ENCODE peak calls at places on chromosome 16, in five cellular contexts. R, V, T, H and Y are unnamed samples.

GRCh38 chr16:86814256-86814655 is 235.9 kb downstream of the FOXL1 start:
- DNase-seq in T (no peak), H (no peak), R (no peak), V (no peak), Y (no peak)

GRCh38 chr16:71834291-71834690 is 11.5 kb upstream of the ATXN1L start:
- DNase-seq in V (no peak), T (no peak), R (no peak), H (no peak), Y (no peak)

GRCh38 chr16:72952404-72953301 is 95.3 kb downstream of the ZFHX3 start:
- DNase-seq in R (no peak), H (no peak), T (no peak), V (no peak), Y (no peak)

GRCh38 chr16:2912330-2913199 is 834 bp downstream of the FLYWCH1 start:
- DNase-seq in H (peak), T (peak), V (no peak), R (peak), Y (no peak)

GRCh38 chr16:2964416-2965223 is 545 bp downstream of the KREMEN2 start:
- DNase-seq in T (peak), V (no peak), H (peak), R (no peak), Y (peak)

GRCh38 chr16:89323120-89323960 is 105.8 kb downstream of the ZNF778 start:
- DNase-seq in V (no peak), H (no peak), R (no peak), T (no peak), Y (no peak)

GRCh38 chr16:3158014-3158497 is 23.2 kb downstream of the ZNF213 start:
- DNase-seq in H (peak), T (peak), V (no peak), R (no peak), Y (no peak)

GRCh38 chr16:9680021-9680655 is 502.1 kb downstream of the GRIN2A start:
- DNase-seq in V (no peak), H (no peak), T (peak), R (no peak), Y (no peak)

GRCh38 chr16:76970087-76970744 is 220.8 kb upstream of the MON1B start:
- DNase-seq in V (no peak), T (no peak), H (no peak), R (no peak), Y (no peak)

GRCh38 chr16:89315271-89315670 is 97.8 kb downstream of the ZNF778 start:
- DNase-seq in V (no peak), R (no peak), H (no peak), T (no peak), Y (peak)

GRCh38 chr16:8655184-8655717 is 19.2 kb upstream of the ABAT start:
- DNase-seq in R (no peak), T (peak), H (peak), V (no peak), Y (no peak)

GRCh38 chr16:83137326-83137770 is 510.6 kb downstream of the CDH13 start:
- DNase-seq in R (no peak), T (no peak), H (peak), V (no peak), Y (peak)

GRCh38 chr16:34050787-34051320 is 591.4 kb downstream of the TP53TG3F start:
- DNase-seq in T (no peak), R (no peak), H (no peak), V (no peak), Y (peak)

GRCh38 chr16:19926449-19927390 is 42.1 kb upstream of the GPRC5B start:
- DNase-seq in H (no peak), R (no peak), V (no peak), T (no peak), Y (no peak)

GRCh38 chr16:79537584-79537983 is 63.0 kb downstream of the MAF start:
- DNase-seq in T (no peak), H (no peak), R (no peak), V (no peak), Y (no peak)

GRCh38 chr16:610513-611381 is 20.0 kb upstream of the WFIKKN1 start:
- DNase-seq in R (no peak), T (peak), V (no peak), H (peak), Y (no peak)

GRCh38 chr16:5504028-5504758 is 406.6 kb upstream of the EEF2KMT start:
- DNase-seq in V (no peak), R (peak), H (no peak), T (no peak), Y (no peak)

GRCh38 chr16:87062569-87063442 is 254.4 kb downstream of the C16orf95 start:
- DNase-seq in V (no peak), R (peak), H (peak), T (peak), Y (peak)

GRCh38 chr16:65000654-65001053 is 121.2 kb downstream of the CDH11 start:
- DNase-seq in R (no peak), V (no peak), H (no peak), T (no peak), Y (no peak)

GRCh38 chr16:68349838-68350410 is 39.1 kb downstream of the PRMT7 start:
- DNase-seq in R (no peak), H (no peak), V (no peak), T (no peak), Y (no peak)

GRCh38 chr16:61214780-61215179 is 821.5 kb downstream of the CDH8 start:
- DNase-seq in V (no peak), T (no peak), H (no peak), R (no peak), Y (no peak)

GRCh38 chr16:11824362-11824761 is 27.0 kb downstream of the RSL1D1 start:
- DNase-seq in R (peak), V (no peak), H (no peak), T (no peak), Y (peak)

GRCh38 chr16:24146523-24146922 is 109.6 kb upstream of the CACNG3 start:
- DNase-seq in T (peak), R (peak), H (no peak), V (no peak), Y (no peak)

GRCh38 chr16:57976331-57976796 is 5.4 kb upstream of the CNGB1 start:
- DNase-seq in R (no peak), V (no peak), H (no peak), T (no peak), Y (peak)

GRCh38 chr16:69465083-69465721 is 40.8 kb downstream of the CYB5B start:
- DNase-seq in V (no peak), H (peak), T (peak), R (no peak), Y (no peak)

GRCh38 chr16:83586036-83586810 is 221.6 kb upstream of the HSBP1 start:
- DNase-seq in R (no peak), T (peak), V (no peak), H (no peak), Y (no peak)

GRCh38 chr16:52149003-52149402 is 397.9 kb downstream of the TOX3 start:
- DNase-seq in V (no peak), R (no peak), H (no peak), T (peak), Y (no peak)

GRCh38 chr16:87951550-87952538 is 610 bp downstream of the BANP start:
- DNase-seq in T (peak), V (no peak), R (no peak), H (peak), Y (peak)

GRCh38 chr16:72312862-72313261 is 140.9 kb upstream of the PMFBP1 start:
- DNase-seq in R (no peak), V (no peak), H (no peak), T (no peak), Y (no peak)

GRCh38 chr16:11105038-11105903 is 150.7 kb downstream of the SOCS1 start:
- DNase-seq in V (no peak), H (peak), T (no peak), R (no peak), Y (no peak)

GRCh38 chr16:85908444-85908843 is 9.5 kb downstream of the IRF8 start:
- DNase-seq in R (no peak), V (no peak), T (no peak), H (no peak), Y (no peak)

GRCh38 chr16:9499921-9500593 is 408.6 kb downstream of the HAPSTR1 start:
- DNase-seq in T (peak), H (no peak), R (no peak), V (no peak), Y (no peak)

GRCh38 chr16:1639282-1639681 is 27.1 kb downstream of the CRAMP1 start:
- DNase-seq in H (no peak), T (no peak), V (no peak), R (no peak), Y (no peak)

GRCh38 chr16:88821168-88821850 is 9.6 kb upstream of the APRT start:
- DNase-seq in R (no peak), H (no peak), T (no peak), V (no peak), Y (no peak)

GRCh38 chr16:8645141-8645521 is 23.6 kb downstream of the METTL22 start:
- DNase-seq in V (no peak), R (no peak), H (no peak), T (no peak), Y (no peak)

GRCh38 chr16:56193951-56194726 is 2.9 kb downstream of the GNAO1 start:
- DNase-seq in V (peak), R (peak), H (peak), T (peak), Y (peak)

GRCh38 chr16:55240933-55241332 is 83.1 kb upstream of the IRX6 start:
- DNase-seq in H (no peak), V (no peak), T (no peak), R (no peak), Y (no peak)

GRCh38 chr16:19884611-19885455 is at the start of gene GPRC5B:
- DNase-seq in T (peak), R (peak), H (peak), V (peak), Y (no peak)

GRCh38 chr16:5490499-5490898 is 392.9 kb upstream of the EEF2KMT start:
- DNase-seq in H (peak), R (peak), T (peak), V (no peak), Y (no peak)

GRCh38 chr16:35431829-35432663 is 1972.6 kb downstream of the TP53TG3F start:
- DNase-seq in V (no peak), H (no peak), R (no peak), T (no peak), Y (no peak)

GRCh38 chr16:22357635-22357971 is 16.8 kb downstream of the CDR2 start:
- DNase-seq in T (no peak), H (no peak), R (no peak), V (no peak), Y (no peak)
- H3K4me3 ChIP-seq in T (no peak), H (no peak), R (no peak), V (no peak), Y (no peak)

DNA sequence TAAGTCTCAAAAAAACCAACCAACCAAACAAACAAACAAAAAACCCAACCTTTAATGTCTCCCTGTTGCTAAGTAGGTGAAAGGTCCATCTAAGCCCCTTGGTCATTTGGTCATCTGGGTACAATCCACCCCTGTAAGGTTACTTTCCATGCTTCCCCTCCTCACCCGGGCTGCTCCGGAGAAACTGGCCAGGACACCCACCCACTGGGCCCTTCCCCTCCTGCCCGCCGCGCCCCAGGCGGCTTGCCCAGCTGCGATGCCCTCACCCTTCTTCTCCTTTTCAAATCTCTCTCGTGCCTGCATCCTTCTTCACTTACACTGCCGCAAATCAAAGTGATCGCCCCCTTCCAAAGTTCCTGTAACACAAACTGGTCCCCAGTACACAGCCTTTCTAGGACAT is 2.0 kb downstream of the NTAN1 start:
- DNase-seq in V (no peak), H (no peak), R (no peak), T (no peak), Y (no peak)
- H3K4me3 ChIP-seq in V (no peak), H (no peak), R (no peak), T (no peak), Y (no peak)

DNA sequence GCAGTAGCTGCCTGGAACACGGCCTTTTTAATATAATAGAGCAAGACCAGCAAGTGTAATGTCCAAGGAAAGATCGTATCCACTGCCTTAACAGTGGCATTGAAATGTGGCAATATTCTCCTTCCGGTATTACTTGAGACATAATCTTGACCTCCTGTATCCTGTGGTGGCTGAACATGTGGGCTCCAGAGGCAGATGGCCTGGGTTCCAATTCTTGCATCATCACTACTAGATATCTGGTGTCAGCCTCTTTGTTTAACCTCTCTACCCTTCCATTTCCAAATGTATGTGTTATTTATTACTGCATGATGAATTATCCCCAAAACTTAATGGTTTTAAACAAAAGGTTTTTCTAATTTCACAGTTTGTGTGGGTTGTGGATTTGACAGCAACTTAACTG is 3.5 kb upstream of the CDYL2 start:
- DNase-seq in H (no peak), T (no peak), V (no peak), R (no peak), Y (no peak)
- H3K4me3 ChIP-seq in H (no peak), T (no peak), V (no peak), R (no peak), Y (no peak)

GRCh38 chr16:75380870-75381269 is 52.4 kb downstream of the CFDP1 start:
- DNase-seq in H (no peak), T (no peak), V (no peak), R (no peak), Y (no peak)
- H3K4me3 ChIP-seq in H (no peak), T (no peak), V (no peak), R (no peak), Y (no peak)

GRCh38 chr16:48534601-48535340 is 75.2 kb downstream of the N4BP1 start:
- DNase-seq in V (no peak), R (no peak), H (no peak), T (no peak), Y (peak)

GRCh38 chr16:48533931-48534330 is 76.0 kb downstream of the N4BP1 start:
- DNase-seq in T (no peak), V (no peak), H (no peak), R (no peak), Y (peak)

GRCh38 chr16:48526958-48527331 is 83.0 kb downstream of the N4BP1 start:
- DNase-seq in R (no peak), V (no peak), H (no peak), T (no peak), Y (no peak)

GRCh38 chr16:48535369-48535787 is 74.6 kb downstream of the N4BP1 start:
- DNase-seq in R (no peak), H (no peak), T (no peak), V (no peak), Y (peak)

DNA sequence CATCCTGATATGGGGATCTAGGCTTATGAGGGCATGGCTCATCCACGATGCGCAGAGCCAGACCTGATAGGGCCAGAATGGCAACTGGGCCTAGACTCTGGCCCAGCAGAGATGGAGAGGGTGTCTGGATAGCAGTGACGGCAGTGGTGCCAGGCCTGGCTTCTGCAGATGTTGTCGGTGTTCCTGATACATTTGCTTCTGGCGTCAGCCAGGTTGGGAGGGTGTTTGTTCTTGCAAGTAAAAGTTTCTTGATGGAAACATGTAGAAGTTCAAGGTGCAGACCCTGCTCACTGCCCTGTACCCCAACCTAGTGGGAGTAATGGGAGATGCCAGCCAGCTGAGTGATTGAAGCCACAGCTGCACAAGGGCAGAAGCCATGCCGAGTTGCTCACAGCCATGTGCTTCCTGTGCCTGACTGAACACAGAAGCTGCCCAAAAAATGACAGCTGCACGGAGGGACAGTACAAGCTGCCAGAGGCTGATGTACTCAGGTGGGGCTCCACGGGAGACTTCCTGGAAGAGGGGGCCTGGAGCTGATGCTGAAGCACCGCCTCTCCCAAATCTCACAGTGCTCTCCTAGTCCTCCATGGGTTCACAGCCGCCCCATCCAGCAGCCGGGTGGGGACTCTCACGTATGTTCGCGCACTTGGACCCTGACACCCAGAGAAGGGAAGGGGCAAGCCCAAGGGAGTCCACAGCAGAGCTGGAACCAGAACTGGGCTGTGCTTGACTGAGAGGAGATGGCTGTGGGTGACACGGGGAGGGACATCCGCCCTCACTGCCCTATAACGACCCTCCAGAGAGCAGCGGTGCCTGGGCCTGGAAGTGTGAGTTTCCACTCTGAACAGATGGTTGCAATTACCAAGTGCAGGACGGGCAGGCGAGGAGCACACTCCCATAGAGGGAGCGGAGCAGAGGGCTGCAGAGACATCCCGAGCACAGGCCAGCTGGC is 78.7 kb downstream of the N4BP1 start:
- DNase-seq in H (no peak), T (no peak), R (no peak), V (no peak), Y (peak)
- H3K4me3 ChIP-seq in H (no peak), T (no peak), R (no peak), V (no peak), Y (no peak)

DNA sequence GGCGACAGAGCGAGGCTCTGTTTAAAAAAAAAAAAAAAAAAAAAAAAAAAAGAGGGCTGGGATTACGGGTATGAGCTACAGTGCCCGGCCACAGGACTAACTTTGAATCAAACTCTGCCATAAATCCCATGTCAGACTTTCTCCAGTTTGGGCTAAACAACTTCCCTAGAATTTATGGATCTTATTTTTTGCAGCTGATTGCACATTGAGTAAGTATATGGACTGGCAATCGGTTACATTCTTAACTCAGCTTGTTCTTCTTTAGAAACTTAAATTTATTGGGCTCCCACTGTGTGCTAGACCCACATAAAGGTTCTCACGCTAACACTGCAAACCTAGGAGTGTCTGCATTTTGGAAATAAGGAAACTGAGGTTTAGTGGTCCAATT is 788 bp upstream of the CBFB start:
- DNase-seq in H (no peak), T (no peak), V (no peak), R (no peak), Y (no peak)
- H3K4me3 ChIP-seq in H (peak), T (peak), V (peak), R (peak), Y (peak)

DNA sequence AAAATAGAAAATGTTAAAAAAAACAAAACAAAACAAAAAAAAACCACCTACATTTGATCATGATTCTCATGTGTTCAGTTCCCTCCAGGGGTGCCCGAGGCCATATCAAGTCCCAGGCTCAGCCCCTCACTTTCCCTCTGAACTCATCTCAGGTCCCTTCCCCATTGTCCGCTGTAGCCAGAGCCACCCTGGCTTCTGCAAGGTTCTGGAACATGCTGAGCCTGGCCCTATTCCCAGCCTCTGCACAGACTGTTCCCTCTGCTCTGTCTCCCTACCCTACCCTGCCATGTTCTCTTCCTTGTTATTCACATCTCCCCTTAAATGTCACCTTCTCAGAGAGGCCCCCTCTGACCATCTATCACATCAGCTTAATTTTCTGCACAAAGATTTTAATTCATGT is 46.9 kb downstream of the TK2 start:
- DNase-seq in R (no peak), T (no peak), V (no peak), H (no peak), Y (no peak)
- H3K4me3 ChIP-seq in R (no peak), T (no peak), V (no peak), H (no peak), Y (no peak)

GRCh38 chr16:49861299-49861698 is 5.4 kb upstream of the ZNF423 start:
- DNase-seq in H (no peak), V (no peak), T (no peak), R (no peak), Y (no peak)

GRCh38 chr16:49860593-49860992 is 4.7 kb upstream of the ZNF423 start:
- DNase-seq in V (no peak), T (no peak), H (no peak), R (no peak), Y (no peak)

GRCh38 chr16:49857423-49858181 is 1.7 kb upstream of the ZNF423 start:
- DNase-seq in H (peak), T (peak), R (peak), V (no peak), Y (no peak)

GRCh38 chr16:49858200-49859129 is 2.6 kb upstream of the ZNF423 start:
- DNase-seq in V (no peak), T (peak), R (peak), H (peak), Y (peak)

GRCh38 chr16:49859139-49859947 is 3.4 kb upstream of the ZNF423 start:
- DNase-seq in R (peak), T (peak), V (no peak), H (peak), Y (no peak)
- H3K4me3 ChIP-seq in R (peak), T (peak), V (peak), H (peak), Y (peak)

GRCh38 chr16:27852116-27852515 is 211.4 kb downstream of the GSG1L start:
- DNase-seq in V (no peak), T (no peak), H (no peak), R (no peak), Y (no peak)
- H3K4me3 ChIP-seq in V (no peak), T (no peak), H (no peak), R (no peak), Y (no peak)